ENCODE peak calls at places on chromosomes 13 and 19, in six cellular contexts. W is colonic mucosa; R is ELR; B is stimulated activated CD8-positive, alpha-beta memory T cell treated with anti-CD3 and anti-CD28 coated beads, Interleukin-7, amount 100 ng/mL, for 1 hour; T is mucosa of descending colon; E is AG08396. F is an unnamed sample.
A peak's percentile ranks its signal among the peaks of the same experiment; 100 is the strongest.

GRCh38 chr19:16671652-16672274 is 10.8 kb downstream of the TMEM38A start:
- DNase-seq in T (peak; percentile 60), E (no peak), B (no peak), R (no peak), W (peak; percentile 37), F (no peak)

GRCh38 chr13:100875392-100876043 is 200.9 kb upstream of the TMTC4 start:
- DNase-seq in B (no peak), E (peak; percentile 59), T (no peak), R (peak; percentile 83), W (no peak), F (peak; percentile 79)

GRCh38 chr13:75492389-75492788 is 10.4 kb upstream of the TBC1D4 start:
- DNase-seq in R (peak; percentile 40), E (no peak), B (no peak), W (no peak), T (no peak), F (no peak)

GRCh38 chr13:66036024-66036614 is 1194.0 kb downstream of the PCDH9 start:
- DNase-seq in E (no peak), R (no peak), B (no peak), W (no peak), T (no peak), F (no peak)

GRCh38 chr19:44303305-44303704 is 1.5 kb downstream of the ZNF235 start:
- DNase-seq in T (no peak), R (peak; percentile 24), E (no peak), W (no peak), B (no peak), F (no peak)

GRCh38 chr13:24680258-24680920 is at the start of gene ATP12A:
- DNase-seq in B (no peak), T (no peak), W (peak; percentile 46), R (no peak), E (no peak), F (peak; percentile 32)

GRCh38 chr19:10516064-10516385 is 1.2 kb downstream of the S1PR5 start:
- DNase-seq in B (peak; percentile 17), W (no peak), E (no peak), R (no peak), T (no peak), F (no peak)

GRCh38 chr13:69585656-69586055 is 522.0 kb upstream of the ATXN8OS start:
- DNase-seq in B (no peak), R (peak; percentile 1), W (no peak), E (no peak), T (no peak), F (no peak)

GRCh38 chr19:31338069-31338767 is 11.0 kb downstream of the TSHZ3 start:
- DNase-seq in T (no peak), R (peak; percentile 58), E (peak; percentile 69), B (no peak), W (no peak), F (peak; percentile 29)

GRCh38 chr13:45506811-45507210 is 42.1 kb downstream of the COG3 start:
- DNase-seq in R (no peak), W (no peak), T (no peak), E (no peak), B (no peak), F (no peak)

GRCh38 chr19:3062165-3063105 is at the start of gene TLE5:
- DNase-seq in B (peak; percentile 43), W (peak; percentile 70), E (peak; percentile 89), T (peak; percentile 84), R (peak; percentile 56), F (peak; percentile 93)

GRCh38 chr19:48656840-48657474 is 11.0 kb upstream of the CA11 start:
- DNase-seq in W (no peak), T (peak; percentile 33), B (no peak), E (peak; percentile 89), R (peak; percentile 94), F (peak; percentile 86)

GRCh38 chr19:47707135-47707925 is 5.9 kb upstream of the EHD2 start:
- DNase-seq in E (peak; percentile 74), R (peak; percentile 86), W (peak; percentile 80), T (peak; percentile 65), B (peak; percentile 59), F (peak; percentile 73)

GRCh38 chr19:4861147-4861546 is 6.3 kb downstream of the PLIN3 start:
- DNase-seq in W (peak; percentile 90), E (no peak), T (peak; percentile 84), B (no peak), R (no peak), F (no peak)

GRCh38 chr19:28652790-28653189 is 560.2 kb downstream of the UQCRFS1 start:
- DNase-seq in B (no peak), T (no peak), E (no peak), R (no peak), W (no peak), F (no peak)

F was measured in AG20443.